ENCODE peak calls at places on chromosomes 12 and 14, in nine cellular contexts. One of them, this sample, is unnamed.

GRCh38 chr12:125549171-125549570 is 483.9 kb downstream of the AACS start:
- DNase-seq in HCT116: no peak
- DNase-seq in GM23338: no peak
- DNase-seq in OCI-LY7: no peak
- DNase-seq in hepatocyte: no peak
- DNase-seq in MM.1S: no peak
- DNase-seq in neural progenitor cell: no peak
- DNase-seq in SK-N-SH: no peak
- DNase-seq in GM23248: no peak
- DNase-seq in this sample: no peak

GRCh38 chr12:113727651-113728061 is 238.5 kb downstream of the RBM19 start:
- DNase-seq in GM23338: no peak
- DNase-seq in SK-N-SH: no peak
- DNase-seq in hepatocyte: no peak
- DNase-seq in MM.1S: no peak
- DNase-seq in HCT116: peak
- DNase-seq in GM23248: peak
- DNase-seq in neural progenitor cell: peak
- DNase-seq in OCI-LY7: no peak
- DNase-seq in this sample: peak

GRCh38 chr12:107500310-107500709 is 185.3 kb upstream of the PWP1 start:
- DNase-seq in GM23338: no peak
- DNase-seq in MM.1S: no peak
- DNase-seq in HCT116: no peak
- DNase-seq in SK-N-SH: no peak
- DNase-seq in neural progenitor cell: no peak
- DNase-seq in GM23248: no peak
- DNase-seq in hepatocyte: no peak
- DNase-seq in OCI-LY7: no peak
- DNase-seq in this sample: no peak

GRCh38 chr12:49367381-49368239 is at the start of gene SPATS2:
- DNase-seq in MM.1S: peak
- DNase-seq in OCI-LY7: no peak
- DNase-seq in SK-N-SH: no peak
- DNase-seq in neural progenitor cell: no peak
- DNase-seq in HCT116: no peak
- DNase-seq in GM23338: peak
- DNase-seq in GM23248: peak
- DNase-seq in hepatocyte: no peak
- DNase-seq in this sample: no peak

GRCh38 chr14:57845802-57846531 is 19.9 kb downstream of the SLC35F4 start:
- DNase-seq in HCT116: no peak
- DNase-seq in MM.1S: no peak
- DNase-seq in GM23248: peak
- DNase-seq in hepatocyte: no peak
- DNase-seq in GM23338: no peak
- DNase-seq in SK-N-SH: no peak
- DNase-seq in OCI-LY7: no peak
- DNase-seq in neural progenitor cell: no peak
- DNase-seq in this sample: peak

GRCh38 chr12:91224411-91224810 is 41.8 kb upstream of the DCN start:
- DNase-seq in HCT116: no peak
- DNase-seq in neural progenitor cell: no peak
- DNase-seq in hepatocyte: no peak
- DNase-seq in SK-N-SH: no peak
- DNase-seq in GM23248: no peak
- DNase-seq in MM.1S: no peak
- DNase-seq in GM23338: no peak
- DNase-seq in OCI-LY7: no peak
- DNase-seq in this sample: no peak

GRCh38 chr14:24130717-24131548 is 474 bp downstream of the FITM1 start:
- DNase-seq in GM23248: no peak
- DNase-seq in SK-N-SH: peak
- DNase-seq in OCI-LY7: no peak
- DNase-seq in GM23338: no peak
- DNase-seq in neural progenitor cell: no peak
- DNase-seq in hepatocyte: no peak
- DNase-seq in HCT116: no peak
- DNase-seq in MM.1S: no peak
- DNase-seq in this sample: no peak

GRCh38 chr12:123150804-123151678 is at the start of gene PITPNM2:
- DNase-seq in SK-N-SH: peak
- DNase-seq in hepatocyte: peak
- DNase-seq in GM23248: peak
- DNase-seq in OCI-LY7: peak
- DNase-seq in neural progenitor cell: peak
- DNase-seq in HCT116: no peak
- DNase-seq in GM23338: peak
- DNase-seq in MM.1S: peak
- DNase-seq in this sample: peak

GRCh38 chr14:22994762-22995275 is 12.5 kb upstream of the AJUBA start:
- DNase-seq in SK-N-SH: peak
- DNase-seq in hepatocyte: peak
- DNase-seq in GM23338: peak
- DNase-seq in HCT116: no peak
- DNase-seq in MM.1S: no peak
- DNase-seq in GM23248: peak
- DNase-seq in OCI-LY7: peak
- DNase-seq in neural progenitor cell: peak
- DNase-seq in this sample: peak

GRCh38 chr14:99518441-99519346 is 37.5 kb downstream of the CCNK start:
- DNase-seq in OCI-LY7: peak
- DNase-seq in HCT116: peak
- DNase-seq in neural progenitor cell: peak
- DNase-seq in MM.1S: peak
- DNase-seq in hepatocyte: peak
- DNase-seq in GM23338: peak
- DNase-seq in GM23248: peak
- DNase-seq in SK-N-SH: peak
- DNase-seq in this sample: peak

GRCh38 chr12:78376257-78376656 is 488.3 kb upstream of the SYT1 start:
- DNase-seq in GM23248: no peak
- DNase-seq in hepatocyte: no peak
- DNase-seq in MM.1S: no peak
- DNase-seq in OCI-LY7: no peak
- DNase-seq in GM23338: no peak
- DNase-seq in HCT116: no peak
- DNase-seq in neural progenitor cell: no peak
- DNase-seq in SK-N-SH: no peak
- DNase-seq in this sample: no peak

GRCh38 chr12:727321-727720 is 25.1 kb upstream of the WNK1 start:
- DNase-seq in OCI-LY7: no peak
- DNase-seq in HCT116: no peak
- DNase-seq in GM23248: peak
- DNase-seq in hepatocyte: no peak
- DNase-seq in MM.1S: no peak
- DNase-seq in SK-N-SH: no peak
- DNase-seq in neural progenitor cell: no peak
- DNase-seq in GM23338: no peak
- DNase-seq in this sample: no peak

GRCh38 chr12:720231-720941 is 32.0 kb upstream of the WNK1 start:
- DNase-seq in OCI-LY7: no peak
- DNase-seq in HCT116: no peak
- DNase-seq in GM23338: no peak
- DNase-seq in neural progenitor cell: no peak
- DNase-seq in MM.1S: no peak
- DNase-seq in SK-N-SH: no peak
- DNase-seq in hepatocyte: no peak
- DNase-seq in GM23248: no peak
- DNase-seq in this sample: no peak

GRCh38 chr12:726281-727140 is 25.9 kb upstream of the WNK1 start:
- DNase-seq in hepatocyte: peak
- DNase-seq in OCI-LY7: no peak
- DNase-seq in MM.1S: no peak
- DNase-seq in GM23338: no peak
- DNase-seq in HCT116: no peak
- DNase-seq in GM23248: peak
- DNase-seq in neural progenitor cell: no peak
- DNase-seq in SK-N-SH: no peak
- DNase-seq in this sample: peak

GRCh38 chr12:725076-725475 is 27.3 kb upstream of the WNK1 start:
- DNase-seq in SK-N-SH: no peak
- DNase-seq in MM.1S: no peak
- DNase-seq in hepatocyte: no peak
- DNase-seq in OCI-LY7: no peak
- DNase-seq in HCT116: no peak
- DNase-seq in GM23338: no peak
- DNase-seq in neural progenitor cell: no peak
- DNase-seq in GM23248: no peak
- DNase-seq in this sample: no peak

GRCh38 chr12:724194-724855 is 28.1 kb upstream of the WNK1 start:
- DNase-seq in GM23248: peak
- DNase-seq in neural progenitor cell: no peak
- DNase-seq in MM.1S: no peak
- DNase-seq in HCT116: peak
- DNase-seq in GM23338: peak
- DNase-seq in SK-N-SH: no peak
- DNase-seq in OCI-LY7: no peak
- DNase-seq in hepatocyte: no peak
- DNase-seq in this sample: peak
- TF ChIP-seq EZH2phosphoT487 in GM23248: no peak
- TF ChIP-seq EZH2phosphoT487 in neural progenitor cell: no peak
- TF ChIP-seq EZH2phosphoT487 in MM.1S: no peak
- TF ChIP-seq EZH2phosphoT487 in HCT116: no peak
- TF ChIP-seq EZH2phosphoT487 in GM23338: no peak
- TF ChIP-seq EZH2phosphoT487 in SK-N-SH: no peak
- TF ChIP-seq EZH2phosphoT487 in OCI-LY7: no peak
- TF ChIP-seq EZH2phosphoT487 in hepatocyte: no peak
- TF ChIP-seq EZH2phosphoT487 in this sample: no peak

GRCh38 chr12:94053676-94054075 is 94.7 kb upstream of the PLXNC1 start:
- DNase-seq in neural progenitor cell: no peak
- DNase-seq in GM23248: no peak
- DNase-seq in SK-N-SH: no peak
- DNase-seq in GM23338: no peak
- DNase-seq in HCT116: no peak
- DNase-seq in hepatocyte: peak
- DNase-seq in OCI-LY7: no peak
- DNase-seq in MM.1S: no peak
- DNase-seq in this sample: no peak

GRCh38 chr12:94059394-94060368 is 88.7 kb upstream of the PLXNC1 start:
- DNase-seq in GM23338: no peak
- DNase-seq in hepatocyte: no peak
- DNase-seq in OCI-LY7: no peak
- DNase-seq in HCT116: no peak
- DNase-seq in GM23248: no peak
- DNase-seq in MM.1S: no peak
- DNase-seq in neural progenitor cell: no peak
- DNase-seq in SK-N-SH: no peak
- DNase-seq in this sample: peak

GRCh38 chr12:94056419-94057158 is 91.8 kb upstream of the PLXNC1 start:
- DNase-seq in SK-N-SH: no peak
- DNase-seq in OCI-LY7: no peak
- DNase-seq in hepatocyte: no peak
- DNase-seq in HCT116: no peak
- DNase-seq in GM23248: no peak
- DNase-seq in GM23338: no peak
- DNase-seq in MM.1S: no peak
- DNase-seq in neural progenitor cell: no peak
- DNase-seq in this sample: no peak

GRCh38 chr12:94055528-94055927 is 92.8 kb upstream of the PLXNC1 start:
- DNase-seq in HCT116: no peak
- DNase-seq in OCI-LY7: no peak
- DNase-seq in hepatocyte: no peak
- DNase-seq in SK-N-SH: no peak
- DNase-seq in neural progenitor cell: no peak
- DNase-seq in MM.1S: no peak
- DNase-seq in GM23338: no peak
- DNase-seq in GM23248: no peak
- DNase-seq in this sample: no peak

GRCh38 chr12:94057262-94058151 is 90.9 kb upstream of the PLXNC1 start:
- DNase-seq in SK-N-SH: no peak
- DNase-seq in MM.1S: no peak
- DNase-seq in OCI-LY7: no peak
- DNase-seq in hepatocyte: no peak
- DNase-seq in GM23338: peak
- DNase-seq in neural progenitor cell: no peak
- DNase-seq in HCT116: no peak
- DNase-seq in GM23248: no peak
- DNase-seq in this sample: no peak
- TF ChIP-seq EZH2phosphoT487 in SK-N-SH: no peak
- TF ChIP-seq EZH2phosphoT487 in MM.1S: no peak
- TF ChIP-seq EZH2phosphoT487 in OCI-LY7: no peak
- TF ChIP-seq EZH2phosphoT487 in hepatocyte: no peak
- TF ChIP-seq EZH2phosphoT487 in GM23338: no peak
- TF ChIP-seq EZH2phosphoT487 in neural progenitor cell: no peak
- TF ChIP-seq EZH2phosphoT487 in HCT116: no peak
- TF ChIP-seq EZH2phosphoT487 in GM23248: no peak
- TF ChIP-seq EZH2phosphoT487 in this sample: no peak

DNA sequence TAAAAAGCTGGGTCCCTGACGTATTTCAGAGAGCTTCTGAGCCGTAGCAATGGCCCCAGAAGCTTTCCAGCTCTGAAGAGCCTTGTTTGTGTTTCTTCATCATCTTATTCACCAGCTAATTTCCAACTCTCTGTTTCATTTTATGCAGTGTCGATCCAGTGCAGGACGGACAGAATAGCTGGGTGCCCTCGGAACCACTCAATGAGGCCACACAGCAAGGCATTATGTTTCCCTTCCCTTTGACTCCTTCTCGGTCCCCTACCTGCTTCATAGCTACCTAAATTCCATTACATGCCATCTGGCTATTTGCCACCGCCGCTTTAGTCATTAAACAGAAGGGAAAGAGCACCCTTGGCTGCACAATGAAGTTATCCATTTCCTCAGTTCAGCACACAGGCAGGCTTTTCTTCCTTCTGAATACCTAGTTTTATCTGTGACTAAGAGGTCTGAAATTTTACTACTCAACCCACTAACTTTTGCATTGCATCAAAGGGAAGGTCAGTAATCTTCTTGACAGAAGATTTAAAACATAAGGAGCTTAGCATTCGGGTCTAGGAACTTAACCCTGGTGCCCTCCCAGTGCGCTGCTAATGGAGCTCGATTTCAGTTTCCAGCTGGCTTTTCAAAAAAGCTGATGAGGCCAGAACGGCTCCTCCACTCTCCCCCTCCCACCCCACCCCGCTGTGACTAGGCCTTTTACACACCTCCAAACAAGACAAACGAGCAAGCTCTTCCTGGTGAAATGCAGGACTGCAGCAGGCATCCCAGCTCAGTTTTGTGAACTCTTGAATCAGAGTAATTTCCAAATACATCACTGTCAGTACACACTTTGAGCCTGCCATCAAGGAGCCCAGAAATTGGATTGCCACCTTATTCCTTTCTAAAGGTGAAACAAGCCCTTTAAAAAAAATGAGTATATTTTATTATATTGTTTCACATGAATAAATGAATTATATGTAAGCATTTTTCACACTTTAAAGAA is 176.7 kb downstream of the GXYLT1 start:
- DNase-seq in neural progenitor cell: peak
- DNase-seq in hepatocyte: peak
- DNase-seq in SK-N-SH: peak
- DNase-seq in GM23248: no peak
- DNase-seq in HCT116: no peak
- DNase-seq in GM23338: peak
- DNase-seq in OCI-LY7: no peak
- DNase-seq in MM.1S: no peak
- DNase-seq in this sample: peak
- TF ChIP-seq EZH2phosphoT487 in neural progenitor cell: peak
- TF ChIP-seq EZH2phosphoT487 in hepatocyte: no peak
- TF ChIP-seq EZH2phosphoT487 in SK-N-SH: no peak
- TF ChIP-seq EZH2phosphoT487 in GM23248: no peak
- TF ChIP-seq EZH2phosphoT487 in HCT116: no peak
- TF ChIP-seq EZH2phosphoT487 in GM23338: no peak
- TF ChIP-seq EZH2phosphoT487 in OCI-LY7: no peak
- TF ChIP-seq EZH2phosphoT487 in MM.1S: no peak
- TF ChIP-seq EZH2phosphoT487 in this sample: no peak

GRCh38 chr12:115569694-115570093 is 707.8 kb downstream of the MED13L start:
- DNase-seq in neural progenitor cell: peak
- DNase-seq in OCI-LY7: no peak
- DNase-seq in GM23338: peak
- DNase-seq in hepatocyte: no peak
- DNase-seq in MM.1S: no peak
- DNase-seq in SK-N-SH: peak
- DNase-seq in GM23248: no peak
- DNase-seq in HCT116: no peak
- DNase-seq in this sample: no peak
- TF ChIP-seq EZH2phosphoT487 in neural progenitor cell: no peak
- TF ChIP-seq EZH2phosphoT487 in OCI-LY7: no peak
- TF ChIP-seq EZH2phosphoT487 in GM23338: no peak
- TF ChIP-seq EZH2phosphoT487 in hepatocyte: no peak
- TF ChIP-seq EZH2phosphoT487 in MM.1S: no peak
- TF ChIP-seq EZH2phosphoT487 in SK-N-SH: no peak
- TF ChIP-seq EZH2phosphoT487 in GM23248: no peak
- TF ChIP-seq EZH2phosphoT487 in HCT116: no peak
- TF ChIP-seq EZH2phosphoT487 in this sample: no peak

This sample was measured in PC-3.